ENCODE peak calls at places on chromosomes 13 and 19, in seven cellular contexts. U, P, I, O, X, Z and W are unnamed samples.

GRCh38 chr13:48928781-48929430 is 46.8 kb upstream of the FNDC3A start:
- DNase-seq in O (no peak), P (no peak), Z (no peak), I (no peak), X (no peak), U (no peak), W (no peak)

GRCh38 chr19:52351512-52351911 is 15.5 kb downstream of the ZNF610 start:
- DNase-seq in I (no peak), U (no peak), P (no peak), Z (no peak), O (no peak), X (no peak), W (no peak)

GRCh38 chr19:23914402-23915286 is at the start of gene ZNF726:
- DNase-seq in I (peak), X (peak), Z (peak), U (peak), P (peak), O (peak), W (peak)

GRCh38 chr13:94416454-94417080 is 62.9 kb downstream of the DCT start:
- DNase-seq in O (peak), Z (peak), U (no peak), X (no peak), I (peak), P (no peak), W (peak)

GRCh38 chr19:2542341-2543069 is 66.6 kb downstream of the GADD45B start:
- DNase-seq in X (peak), I (peak), Z (no peak), O (peak), U (no peak), P (no peak), W (peak)

GRCh38 chr13:96816261-96816660 is 178.0 kb downstream of the OXGR1 start:
- DNase-seq in Z (no peak), O (no peak), U (peak), X (peak), I (no peak), P (no peak), W (peak)

GRCh38 chr13:39895254-39895653 is 239.8 kb downstream of the COG6 start:
- DNase-seq in O (no peak), U (no peak), X (no peak), P (no peak), I (peak), Z (no peak), W (no peak)

GRCh38 chr19:7970716-7971448 is 27.4 kb upstream of the TIMM44 start:
- DNase-seq in I (peak), O (peak), P (no peak), X (no peak), Z (peak), U (peak), W (peak)

GRCh38 chr19:6733338-6734095 is 3.9 kb downstream of the GPR108 start:
- DNase-seq in U (no peak), O (no peak), Z (no peak), X (peak), I (no peak), P (no peak), W (no peak)

GRCh38 chr19:47176627-47177090 is 46.0 kb downstream of the SAE1 start:
- DNase-seq in Z (no peak), U (no peak), I (peak), P (no peak), O (peak), X (no peak), W (peak)

GRCh38 chr13:34914416-34914815 is 27.7 kb upstream of the NBEA start:
- DNase-seq in U (no peak), O (no peak), X (no peak), P (no peak), Z (no peak), I (no peak), W (no peak)

GRCh38 chr19:51251453-51251790 is 542 bp downstream of the SIGLECL1 start:
- DNase-seq in P (no peak), X (no peak), O (no peak), Z (no peak), U (no peak), I (no peak), W (no peak)

DNA sequence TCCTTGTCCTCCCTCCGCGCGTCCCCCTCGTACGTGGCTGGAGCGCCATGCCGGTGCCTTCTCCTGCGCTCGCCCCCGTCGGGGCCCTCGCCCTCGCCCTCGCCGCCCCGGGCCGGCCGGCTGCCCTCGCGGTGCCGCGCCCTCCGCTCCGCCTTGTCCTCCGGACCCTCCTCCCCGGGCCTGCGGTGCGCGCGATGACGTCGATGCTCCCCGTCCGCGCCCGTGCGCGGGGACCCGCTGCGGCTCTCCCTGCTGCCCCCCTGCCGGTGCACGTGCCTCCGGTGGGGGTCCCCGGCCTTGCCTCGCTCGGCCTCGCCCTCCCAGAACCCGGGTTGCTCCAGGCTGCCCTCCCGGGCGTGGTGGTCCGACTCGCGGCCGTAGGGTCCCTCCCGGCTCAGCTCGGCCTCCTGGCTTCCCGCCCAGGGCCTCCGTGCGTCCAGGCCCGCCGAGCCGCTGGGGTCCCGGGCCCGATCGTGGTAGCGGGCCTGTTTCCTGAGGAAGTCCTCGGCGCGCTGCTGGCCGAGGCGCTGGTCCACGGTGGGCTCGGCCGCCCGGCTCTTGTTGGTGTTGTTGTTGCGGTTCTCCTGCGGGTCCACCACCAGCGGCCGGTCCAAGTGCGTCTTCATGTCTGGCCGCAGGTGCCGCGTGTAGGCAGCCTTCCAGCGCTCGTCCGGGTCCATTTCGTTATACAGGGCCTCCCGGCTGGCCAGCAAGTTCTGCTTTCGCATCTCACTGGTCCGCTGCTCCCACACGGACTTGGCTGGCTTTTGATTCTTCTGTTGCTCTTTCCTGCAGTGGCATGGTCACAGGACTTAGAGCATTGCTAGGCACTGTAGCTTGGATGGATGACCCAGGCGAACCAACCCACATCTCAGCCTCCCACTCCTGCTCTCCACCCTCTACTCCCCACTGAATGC is 148.6 kb downstream of the IER2 start:
- DNase-seq in X (peak), U (no peak), P (no peak), O (no peak), Z (no peak), I (no peak), W (no peak)
- H3K4me3 ChIP-seq in X (peak), U (no peak), P (no peak), O (no peak), Z (no peak), I (no peak), W (no peak)

GRCh38 chr13:60759499-60759898 is 362.5 kb downstream of the TDRD3 start:
- DNase-seq in U (no peak), I (peak), X (no peak), O (no peak), P (peak), Z (peak), W (no peak)
- H3K4me3 ChIP-seq in U (no peak), I (no peak), X (peak), O (no peak), P (no peak), Z (no peak), W (no peak)

DNA sequence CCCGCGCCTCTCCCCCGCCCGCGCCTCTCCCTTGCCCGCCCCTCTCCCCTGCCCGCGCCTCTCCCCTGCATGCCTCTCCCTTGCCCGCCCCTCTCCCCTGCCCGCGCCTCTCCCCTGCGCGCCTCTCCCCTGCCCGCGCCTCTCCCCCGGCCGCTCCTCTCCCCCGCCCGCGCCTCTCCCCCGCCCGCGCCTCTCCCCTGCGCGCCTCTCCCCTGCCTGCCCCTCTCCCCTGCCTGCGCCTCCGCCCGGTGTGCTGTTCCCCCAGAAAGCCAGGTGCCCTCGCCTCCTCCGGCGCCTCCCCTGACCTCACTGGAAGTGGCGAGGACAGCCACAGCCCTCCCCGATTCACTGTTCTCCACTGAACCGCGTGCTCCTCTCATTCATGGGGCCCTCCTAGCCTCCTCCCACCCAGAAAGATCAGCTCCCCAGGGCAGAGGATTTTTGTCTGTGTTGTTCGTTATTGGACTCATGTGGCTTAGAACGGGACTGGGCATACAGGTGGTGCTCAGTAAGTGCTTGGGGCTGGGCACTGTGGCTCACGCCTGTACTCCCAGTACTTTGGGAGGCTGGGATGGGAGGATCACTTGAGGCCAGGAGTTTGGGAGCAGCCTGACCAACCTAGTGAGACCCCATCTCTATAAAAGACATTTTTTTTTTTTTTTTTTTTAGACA is 3.6 kb downstream of the PRTN3 start:
- DNase-seq in X (no peak), I (no peak), O (no peak), Z (no peak), U (no peak), P (no peak), W (no peak)
- H3K4me3 ChIP-seq in X (no peak), I (no peak), O (no peak), Z (no peak), U (no peak), P (no peak), W (no peak)

GRCh38 chr13:29429496-29429895 is 166.0 kb downstream of the SLC7A1 start:
- DNase-seq in X (no peak), P (no peak), U (no peak), O (no peak), Z (peak), I (no peak), W (peak)
- H3K4me3 ChIP-seq in X (peak), P (no peak), U (no peak), O (no peak), Z (no peak), I (no peak), W (no peak)